ENCODE peak calls at places on chromosomes 6 and 20, in six cellular contexts. C is stimulated activated CD4-positive, alpha-beta T cell treated with anti-CD3 and anti-CD28 coated beads, Interleukin-15, amount 100 ng/mL, for 1 hour; V is immature natural killer cell; Y is activated CD8-positive, alpha-beta memory T cell treated with anti-CD3 and anti-CD28 coated beads for 4 hours; X is G401; A is NCI-H1092. F is an unnamed sample.

GRCh38 chr20:17648782-17649730 is 33.0 kb downstream of the RRBP1 start:
- DNase-seq in C (no peak), V (peak; percentile 27), Y (no peak), X (peak; percentile 60), A (peak; percentile 53), F (no peak)

GRCh38 chr6:44702292-44702691 is 314.8 kb downstream of the CDC5L start:
- DNase-seq in C (no peak), V (no peak), Y (no peak), X (no peak), A (no peak), F (no peak)

GRCh38 chr6:135880066-135880972 is 28.8 kb downstream of the PDE7B start:
- DNase-seq in C (no peak), V (peak; percentile 71), Y (peak; percentile 3), X (no peak), A (no peak), F (no peak)

GRCh38 chr6:13351271-13351670 is 22.9 kb upstream of the TBC1D7 start:
- DNase-seq in C (no peak), V (no peak), Y (no peak), X (no peak), A (no peak), F (no peak)

GRCh38 chr6:127102299-127102698 is 16.2 kb upstream of the RSPO3 start:
- DNase-seq in C (no peak), V (no peak), Y (no peak), X (no peak), A (no peak), F (no peak)

GRCh38 chr6:52403627-52404026 is 16.5 kb upstream of the EFHC1 start:
- DNase-seq in C (no peak), V (no peak), Y (no peak), X (peak; percentile 98), A (no peak), F (no peak)

GRCh38 chr20:62640870-62641748 is 1.2 kb upstream of the SLCO4A1 start:
- DNase-seq in C (no peak), V (no peak), Y (no peak), X (no peak), A (no peak), F (no peak)

GRCh38 chr20:21613512-21613911 is 92.0 kb upstream of the PAX1 start:
- DNase-seq in C (no peak), V (no peak), Y (no peak), X (no peak), A (peak; percentile 95), F (no peak)

GRCh38 chr20:62065669-62066338 is at the start of gene TAF4:
- DNase-seq in C (peak; percentile 75), V (peak; percentile 87), Y (peak; percentile 65), X (peak; percentile 72), A (peak; percentile 71), F (peak; percentile 83)

GRCh38 chr6:88919032-88919431 is 44.4 kb downstream of the RNGTT start:
- DNase-seq in C (no peak), V (no peak), Y (no peak), X (no peak), A (no peak), F (no peak)

GRCh38 chr6:95439741-95440140 is 137.6 kb upstream of the MANEA start:
- DNase-seq in C (no peak), V (no peak), Y (no peak), X (no peak), A (no peak), F (no peak)

GRCh38 chr6:24718449-24719124 is 367 bp downstream of the C6orf62 start:
- DNase-seq in C (no peak), V (peak; percentile 17), Y (no peak), X (no peak), A (no peak), F (no peak)